ENCODE peak calls at places on chromosomes 13 and 19, in six cellular contexts. G is AG10803, U is SK-N-SH, B is PC-3, Z is lower lobe of right lung, P is cardiac muscle cell. Q is an unnamed sample.

GRCh38 chr13:79775830-79776229 is 294.9 kb downstream of the NDFIP2 start:
- DNase-seq in G (peak; percentile 84), U (no peak), B (peak; percentile 73), Z (no peak), P (peak; percentile 85), Q (peak; percentile 76)

GRCh38 chr19:15915109-15915508 is 17.2 kb upstream of the CYP4F2 start:
- DNase-seq in G (no peak), U (no peak), B (no peak), Z (no peak), P (no peak), Q (no peak)

GRCh38 chr13:23735329-23735728 is 153.9 kb downstream of the MIPEP start:
- DNase-seq in G (no peak), U (no peak), B (no peak), Z (no peak), P (no peak), Q (no peak)

GRCh38 chr19:44260343-44260681 is 626 bp downstream of the ZNF233 start:
- DNase-seq in G (no peak), U (peak; percentile 21), B (no peak), Z (no peak), P (no peak), Q (no peak)

GRCh38 chr19:40510526-40511115 is 43.8 kb downstream of the SPTBN4 start:
- DNase-seq in G (no peak), U (no peak), B (no peak), Z (no peak), P (no peak), Q (peak; percentile 16)

GRCh38 chr19:40321566-40322270 is 26.5 kb downstream of the C19orf47 start:
- DNase-seq in G (no peak), U (no peak), B (no peak), Z (no peak), P (no peak), Q (no peak)

GRCh38 chr13:97384366-97384765 is 49.6 kb upstream of the RAP2A start:
- DNase-seq in G (no peak), U (no peak), B (no peak), Z (no peak), P (no peak), Q (no peak)

GRCh38 chr19:10543059-10543419 is 665 bp upstream of the ATG4D start:
- DNase-seq in G (no peak), U (no peak), B (no peak), Z (no peak), P (no peak), Q (no peak)

GRCh38 chr13:31431722-31432137 is 232.0 kb downstream of the B3GLCT start:
- DNase-seq in G (peak; percentile 53), U (peak; percentile 46), B (peak; percentile 58), Z (peak; percentile 46), P (peak; percentile 69), Q (peak; percentile 1)

GRCh38 chr13:98900442-98900841 is 77.4 kb downstream of the DOCK9 start:
- DNase-seq in G (peak; percentile 24), U (no peak), B (peak; percentile 2), Z (no peak), P (no peak), Q (no peak)

GRCh38 chr13:112984954-112985802 is 16.2 kb downstream of the MCF2L start:
- DNase-seq in G (no peak), U (no peak), B (no peak), Z (no peak), P (no peak), Q (no peak)

GRCh38 chr13:37869756-37870488 is at the start of gene TRPC4:
- DNase-seq in G (peak; percentile 80), U (peak; percentile 33), B (peak; percentile 54), Z (peak; percentile 41), P (peak; percentile 83), Q (peak; percentile 80)

GRCh38 chr19:41323430-41324125 is 13.6 kb downstream of the CCDC97 start:
- DNase-seq in G (peak; percentile 97), U (peak; percentile 84), B (peak; percentile 72), Z (no peak), P (peak; percentile 97), Q (peak; percentile 77)

GRCh38 chr13:44300895-44301638 is 72.6 kb upstream of the SERP2 start:
- DNase-seq in G (peak; percentile 68), U (no peak), B (peak; percentile 89), Z (no peak), P (peak; percentile 86), Q (peak; percentile 85)

GRCh38 chr13:61294467-61295186 is 121.0 kb downstream of the PCDH20 start:
- DNase-seq in G (no peak), U (no peak), B (no peak), Z (no peak), P (no peak), Q (peak; percentile 38)

GRCh38 chr13:48094781-48095502 is at the start of gene MED4:
- DNase-seq in G (peak; percentile 92), U (peak; percentile 96), B (peak; percentile 91), Z (peak; percentile 96), P (peak; percentile 96), Q (peak; percentile 71)

GRCh38 chr13:98489446-98490194 is 87.3 kb downstream of the STK24 start:
- DNase-seq in G (no peak), U (peak; percentile 52), B (no peak), Z (no peak), P (no peak), Q (no peak)

GRCh38 chr13:86757236-86757978 is 913.8 kb upstream of the SLITRK5 start:
- DNase-seq in G (no peak), U (no peak), B (peak; percentile 82), Z (no peak), P (no peak), Q (no peak)

GRCh38 chr19:35879770-35880317 is 11.5 kb downstream of the APLP1 start:
- DNase-seq in G (peak; percentile 88), U (peak; percentile 79), B (peak; percentile 87), Z (peak; percentile 93), P (peak; percentile 92), Q (no peak)

GRCh38 chr19:4058696-4059492 is 7.8 kb downstream of the ZBTB7A start:
- DNase-seq in G (no peak), U (no peak), B (no peak), Z (peak; percentile 59), P (no peak), Q (no peak)

GRCh38 chr13:98480915-98481510 is 95.9 kb downstream of the STK24 start:
- DNase-seq in G (peak; percentile 25), U (peak; percentile 49), B (no peak), Z (no peak), P (peak; percentile 21), Q (no peak)

GRCh38 chr13:110648155-110648819 is 32.9 kb downstream of the NAXD start:
- DNase-seq in G (no peak), U (peak; percentile 34), B (no peak), Z (no peak), P (no peak), Q (no peak)

GRCh38 chr19:18344546-18344945 is 4.1 kb downstream of the PGPEP1 start:
- DNase-seq in G (no peak), U (no peak), B (no peak), Z (no peak), P (no peak), Q (no peak)

GRCh38 chr19:40610396-40611064 is 9.4 kb downstream of the LTBP4 start:
- DNase-seq in G (no peak), U (peak; percentile 90), B (no peak), Z (peak; percentile 85), P (no peak), Q (no peak)

GRCh38 chr19:58385313-58386165 is 1.5 kb upstream of the RPS5 start:
- DNase-seq in G (no peak), U (no peak), B (no peak), Z (peak; percentile 48), P (no peak), Q (no peak)

GRCh38 chr19:16702123-16702522 is 17.5 kb upstream of the NWD1 start:
- DNase-seq in G (peak; percentile 81), U (peak; percentile 48), B (no peak), Z (no peak), P (peak; percentile 49), Q (no peak)

GRCh38 chr19:17686592-17687042 is 1.5 kb downstream of the UNC13A start:
- DNase-seq in G (no peak), U (peak; percentile 94), B (peak; percentile 39), Z (no peak), P (peak; percentile 64), Q (no peak)

GRCh38 chr19:588093-588742 is 1.5 kb upstream of the HCN2 start:
- DNase-seq in G (peak; percentile 76), U (peak; percentile 92), B (peak; percentile 78), Z (peak; percentile 69), P (peak; percentile 86), Q (no peak)

GRCh38 chr13:98549728-98550317 is 27.1 kb downstream of the STK24 start:
- DNase-seq in G (no peak), U (no peak), B (no peak), Z (no peak), P (no peak), Q (no peak)

GRCh38 chr19:42032428-42032827 is 37.6 kb downstream of the GRIK5 start:
- DNase-seq in G (no peak), U (no peak), B (peak; percentile 80), Z (no peak), P (peak; percentile 33), Q (no peak)

GRCh38 chr13:44305845-44306244 is 67.8 kb upstream of the SERP2 start:
- DNase-seq in G (peak; percentile 4), U (no peak), B (peak; percentile 28), Z (no peak), P (no peak), Q (no peak)

GRCh38 chr19:5934779-5935472 is 20.9 kb downstream of the CAPS start:
- DNase-seq in G (peak; percentile 63), U (peak; percentile 91), B (no peak), Z (no peak), P (peak; percentile 75), Q (no peak)

GRCh38 chr13:113735194-113735593 is 23.8 kb upstream of the TMEM255B start:
- DNase-seq in G (no peak), U (no peak), B (no peak), Z (peak; percentile 23), P (no peak), Q (no peak)

DNA sequence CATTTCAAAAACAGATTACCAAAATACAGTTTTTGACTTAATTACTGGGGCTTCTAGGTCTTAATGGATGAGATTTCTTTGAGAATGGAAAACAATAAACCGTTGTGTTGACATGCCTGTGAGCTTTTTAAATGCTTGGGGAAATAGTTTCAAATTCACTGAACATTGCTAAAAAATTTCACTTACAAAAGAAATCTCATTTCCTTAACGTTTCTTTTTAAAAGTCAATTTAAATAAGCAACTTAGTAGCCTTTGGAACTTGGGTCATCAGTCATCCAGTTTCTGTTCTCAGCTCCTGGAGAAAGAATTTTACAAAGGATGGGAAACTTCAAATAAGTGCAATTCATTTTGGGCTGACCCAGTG is 4.4 kb downstream of the ZC3H4 start:
- DNase-seq in G (no peak), U (no peak), B (no peak), Z (no peak), P (no peak), Q (no peak)
- H3K4me3 ChIP-seq in G (peak overlapping the region; percentile 94), U (peak overlapping the region; percentile 6), B (peak overlapping the region; percentile 93), Z (peak overlapping the region; percentile 89), P (no peak overlapping the region), Q (peak overlapping the region; percentile 97)

GRCh38 chr13:40146063-40146462 is 490.6 kb downstream of the COG6 start:
- DNase-seq in G (no peak), U (no peak), B (no peak), Z (no peak), P (no peak), Q (no peak)
- TF ChIP-seq CTCF in G (no peak), U (no peak), B (peak; percentile 24), Z (no peak), P (no peak), Q (no peak)

GRCh38 chr13:78586706-78587105 is 16.6 kb downstream of the POU4F1 start:
- DNase-seq in G (no peak), U (no peak), B (no peak), Z (no peak), P (no peak), Q (no peak)
- H3K4me3 ChIP-seq in G (no peak overlapping the region), U (no peak overlapping the region), B (no peak overlapping the region), Z (no peak overlapping the region), P (no peak overlapping the region), Q (no peak overlapping the region)

GRCh38 chr19:49453013-49453756 is at the start of gene ALDH16A1:
- DNase-seq in G (peak; percentile 97), U (peak; percentile 94), B (no peak), Z (peak; percentile 99), P (peak; percentile 99), Q (peak; percentile 88)
- TF ChIP-seq CTCF in G (no peak), U (no peak), B (no peak), Z (no peak), P (no peak), Q (no peak)

Q was measured in retinal pigment epithelial cell.